ENCODE peak calls at places on chromosome 13, in six cellular contexts. Z is glutamatergic neuron, H is ovary, F is testis, N is cardiac muscle cell, A is heart left ventricle. Q is an unnamed sample.

GRCh38 chr13:40344270-40345148 is 321.9 kb downstream of the FOXO1 start:
- DNase-seq in Z (no peak), H (no peak), F (no peak), N (peak), A (no peak), Q (no peak)

GRCh38 chr13:83995930-83996329 is 113.7 kb upstream of the SLITRK1 start:
- DNase-seq in Z (no peak), H (no peak), F (peak), N (no peak), A (no peak), Q (no peak)

GRCh38 chr13:30666113-30666512 is 48.4 kb downstream of the USPL1 start:
- DNase-seq in Z (no peak), H (no peak), F (no peak), N (no peak), A (no peak), Q (no peak)

GRCh38 chr13:67120872-67121531 is 109.1 kb downstream of the PCDH9 start:
- DNase-seq in Z (no peak), H (no peak), F (no peak), N (no peak), A (no peak), Q (no peak)

GRCh38 chr13:78680611-78681010 is 21.7 kb upstream of the OBI1 start:
- DNase-seq in Z (no peak), H (no peak), F (no peak), N (no peak), A (no peak), Q (no peak)

GRCh38 chr13:30829145-30829544 is 76.9 kb upstream of the MEDAG start:
- DNase-seq in Z (no peak), H (no peak), F (no peak), N (peak), A (no peak), Q (no peak)

GRCh38 chr13:21022694-21023325 is 38.6 kb downstream of the LATS2 start:
- DNase-seq in Z (no peak), H (peak), F (peak), N (no peak), A (no peak), Q (peak)

GRCh38 chr13:96181886-96182285 is 92.0 kb downstream of the HS6ST3 start:
- DNase-seq in Z (no peak), H (no peak), F (no peak), N (no peak), A (no peak), Q (no peak)

GRCh38 chr13:20738616-20739015 is 35.1 kb downstream of the IL17D start:
- DNase-seq in Z (no peak), H (no peak), F (no peak), N (no peak), A (no peak), Q (no peak)

GRCh38 chr13:100836696-100837095 is 162.1 kb upstream of the TMTC4 start:
- DNase-seq in Z (no peak), H (no peak), F (no peak), N (peak), A (no peak), Q (no peak)

GRCh38 chr13:68995972-68996670 is 1111.5 kb upstream of the ATXN8OS start:
- DNase-seq in Z (no peak), H (no peak), F (no peak), N (no peak), A (no peak), Q (no peak)

GRCh38 chr13:76335463-76335862 is 550.7 kb downstream of the KCTD12 start:
- DNase-seq in Z (no peak), H (no peak), F (no peak), N (no peak), A (no peak), Q (no peak)

GRCh38 chr13:88726075-88726474 is 1054.9 kb downstream of the SLITRK5 start:
- DNase-seq in Z (no peak), H (no peak), F (no peak), N (no peak), A (no peak), Q (no peak)

GRCh38 chr13:95301135-95301946 is at the start of gene ABCC4:
- DNase-seq in Z (peak), H (peak), F (peak), N (peak), A (peak), Q (peak)

GRCh38 chr13:78608254-78608704 is 4.9 kb upstream of the POU4F1 start:
- DNase-seq in Z (peak), H (no peak), F (no peak), N (no peak), A (no peak), Q (no peak)

DNA sequence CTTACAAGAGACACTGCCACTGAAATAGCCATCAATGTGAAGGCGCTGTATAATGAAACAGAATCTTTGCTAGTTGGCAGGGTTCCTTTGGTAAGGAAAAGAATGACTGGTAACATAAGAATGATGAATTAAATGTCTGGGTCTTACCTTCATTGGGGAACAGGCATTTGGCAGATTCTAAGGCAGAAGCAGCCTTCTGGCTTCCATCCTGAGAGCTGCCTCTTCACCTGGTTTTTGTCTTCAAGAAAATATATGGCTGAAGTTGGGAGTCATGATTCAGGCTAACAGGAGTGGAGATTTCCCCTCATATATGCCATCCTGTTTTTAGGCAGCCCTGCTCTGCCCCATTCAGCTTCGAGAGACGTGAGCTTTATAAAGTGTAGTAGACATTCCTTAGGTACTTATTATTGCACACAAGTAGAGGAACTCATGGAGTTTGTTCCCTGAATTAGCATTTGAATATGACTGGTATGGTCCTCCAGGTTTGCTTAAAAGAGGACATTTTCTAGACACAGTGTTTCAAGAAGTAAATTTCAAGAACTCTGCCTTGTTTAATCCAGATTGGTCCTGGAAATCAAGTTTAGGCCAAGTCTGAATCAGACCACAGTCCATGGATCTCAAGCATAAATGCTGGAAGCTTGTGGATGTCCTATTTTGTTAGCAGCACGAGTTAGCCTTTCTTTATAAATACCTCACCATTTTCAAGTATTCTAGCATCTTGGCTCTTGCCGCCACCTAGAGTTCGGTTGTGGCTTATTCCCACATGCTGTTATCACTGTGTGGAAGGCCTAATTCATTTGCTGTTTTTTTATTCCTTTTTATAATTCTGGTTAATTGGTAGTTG is 56.2 kb upstream of the AKAP11 start:
- DNase-seq in Z (peak), H (no peak), F (peak), N (peak), A (no peak), Q (peak)
- TF ChIP-seq CTCF in Z (peak), H (no peak), F (no peak), N (peak), A (peak), Q (peak)

GRCh38 chr13:108919036-108919907 is 289.9 kb downstream of the MYO16 start:
- DNase-seq in Z (no peak), H (no peak), F (no peak), N (no peak), A (no peak), Q (no peak)

GRCh38 chr13:108911807-108912206 is 282.4 kb downstream of the MYO16 start:
- DNase-seq in Z (no peak), H (no peak), F (no peak), N (no peak), A (no peak), Q (no peak)

GRCh38 chr13:108915634-108916497 is 286.5 kb downstream of the MYO16 start:
- DNase-seq in Z (no peak), H (peak), F (peak), N (peak), A (peak), Q (peak)

GRCh38 chr13:108917581-108917980 is 288.2 kb downstream of the MYO16 start:
- DNase-seq in Z (no peak), H (no peak), F (no peak), N (peak), A (no peak), Q (no peak)

DNA sequence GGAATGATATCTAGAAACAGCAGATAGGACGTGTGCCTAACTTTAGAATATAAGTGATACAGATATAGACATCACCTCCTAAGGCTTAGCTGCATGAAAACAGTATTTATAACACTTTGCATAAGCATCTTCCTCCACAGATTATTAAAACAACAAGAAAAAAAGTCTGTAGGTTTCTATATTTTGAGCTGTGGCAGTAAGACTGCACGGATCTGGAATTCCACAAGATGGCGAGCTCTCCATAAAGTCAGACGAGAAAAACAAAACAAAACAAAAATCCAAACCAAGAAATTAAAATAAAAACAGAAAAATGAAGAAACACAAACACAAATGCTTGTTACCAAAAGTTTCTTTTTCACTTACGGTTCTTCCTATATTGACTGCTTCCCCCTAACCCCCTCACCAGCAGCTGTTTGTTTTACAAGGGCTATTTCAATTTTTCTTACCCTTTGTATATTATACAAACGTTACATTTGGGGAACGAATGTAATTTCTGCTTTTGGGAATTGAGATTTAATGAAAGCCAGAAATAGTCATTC is 285.8 kb downstream of the MYO16 start:
- DNase-seq in Z (no peak), H (no peak), F (peak), N (peak), A (no peak), Q (no peak)
- TF ChIP-seq CTCF in Z (peak), H (peak), F (peak), N (peak), A (peak), Q (peak)

DNA sequence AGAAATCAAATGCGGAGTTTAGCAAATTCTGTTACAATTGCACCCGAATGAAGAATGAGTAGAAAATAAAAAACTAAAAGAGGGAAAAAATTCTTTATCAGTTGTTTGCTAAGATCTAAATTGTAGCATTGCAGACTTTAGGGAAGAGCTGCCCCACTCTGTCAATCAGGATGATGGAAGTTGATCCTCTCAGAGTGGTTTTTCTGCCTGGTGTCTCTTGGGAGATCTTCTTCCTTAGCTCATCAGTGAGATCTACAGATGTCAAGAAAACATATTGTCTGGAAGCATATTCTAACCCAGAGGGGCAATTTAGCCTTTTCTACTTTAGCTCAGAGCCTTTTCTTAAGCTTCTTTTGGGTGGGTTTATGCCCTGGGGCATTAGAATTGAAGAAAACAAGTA is 223.2 kb upstream of the PCDH17 start:
- DNase-seq in Z (no peak), H (no peak), F (no peak), N (no peak), A (no peak), Q (no peak)
- TF ChIP-seq CTCF in Z (no peak), H (no peak), F (no peak), N (no peak), A (no peak), Q (no peak)

DNA sequence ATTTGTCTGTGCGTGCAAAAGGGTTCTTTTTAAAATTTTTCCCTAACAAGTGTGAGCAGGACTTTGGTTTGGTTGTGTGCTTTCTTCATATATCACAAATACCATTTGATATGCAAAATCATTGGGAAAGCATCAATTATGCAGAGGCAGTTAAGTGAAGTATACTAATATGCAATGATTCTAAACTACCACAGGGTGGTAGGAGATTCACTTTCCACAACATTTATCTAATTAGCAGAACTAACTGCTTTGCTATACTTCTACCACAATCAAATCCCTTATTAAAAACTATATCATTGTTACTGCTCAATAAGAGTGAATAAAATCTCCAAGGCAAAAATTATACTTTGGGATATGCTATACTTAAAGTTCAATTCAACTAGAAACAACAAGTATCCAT is 2738.9 kb upstream of the PCDH20 start:
- DNase-seq in Z (no peak), H (no peak), F (no peak), N (peak), A (no peak), Q (no peak)
- TF ChIP-seq CTCF in Z (peak), H (no peak), F (no peak), N (peak), A (no peak), Q (no peak)

GRCh38 chr13:86447479-86447878 is 648.3 kb upstream of the SLITRK6 start:
- DNase-seq in Z (no peak), H (no peak), F (no peak), N (no peak), A (no peak), Q (no peak)
- TF ChIP-seq CTCF in Z (no peak), H (no peak), F (no peak), N (no peak), A (no peak), Q (no peak)

GRCh38 chr13:110289661-110290060 is 17.3 kb downstream of the COL4A1 start:
- DNase-seq in Z (no peak), H (peak), F (no peak), N (no peak), A (peak), Q (no peak)

GRCh38 chr13:110290153-110290552 is 16.8 kb downstream of the COL4A1 start:
- DNase-seq in Z (no peak), H (peak), F (no peak), N (no peak), A (peak), Q (no peak)

GRCh38 chr13:110290811-110291210 is 16.1 kb downstream of the COL4A1 start:
- DNase-seq in Z (no peak), H (peak), F (no peak), N (no peak), A (peak), Q (no peak)

GRCh38 chr13:110293037-110293436 is 13.9 kb downstream of the COL4A1 start:
- DNase-seq in Z (no peak), H (peak), F (no peak), N (no peak), A (peak), Q (no peak)

GRCh38 chr13:110291286-110291685 is 15.7 kb downstream of the COL4A1 start:
- DNase-seq in Z (no peak), H (peak), F (no peak), N (no peak), A (peak), Q (no peak)
- TF ChIP-seq CTCF in Z (no peak), H (no peak), F (no peak), N (no peak), A (no peak), Q (no peak)

GRCh38 chr13:53382008-53382407 is 353.4 kb downstream of the OLFM4 start:
- DNase-seq in Z (no peak), H (no peak), F (no peak), N (no peak), A (no peak), Q (no peak)
- TF ChIP-seq CTCF in Z (no peak), H (no peak), F (no peak), N (no peak), A (no peak), Q (no peak)

GRCh38 chr13:44648392-44649117 is 72.4 kb upstream of the TSC22D1 start:
- DNase-seq in Z (no peak), H (no peak), F (no peak), N (peak), A (no peak), Q (no peak)
- TF ChIP-seq CTCF in Z (peak), H (no peak), F (no peak), N (peak), A (no peak), Q (peak)

GRCh38 chr13:112635323-112635722 is 47.4 kb upstream of the TUBGCP3 start:
- DNase-seq in Z (no peak), H (no peak), F (no peak), N (no peak), A (no peak), Q (no peak)

GRCh38 chr13:112636401-112636975 is 48.5 kb upstream of the TUBGCP3 start:
- DNase-seq in Z (no peak), H (no peak), F (no peak), N (no peak), A (no peak), Q (no peak)

GRCh38 chr13:112638157-112638750 is 50.3 kb upstream of the TUBGCP3 start:
- DNase-seq in Z (no peak), H (no peak), F (no peak), N (no peak), A (no peak), Q (no peak)

GRCh38 chr13:112638919-112639318 is 50.9 kb upstream of the ATP11A start:
- DNase-seq in Z (no peak), H (no peak), F (no peak), N (no peak), A (no peak), Q (no peak)

GRCh38 chr13:112637017-112637801 is 49.3 kb upstream of the TUBGCP3 start:
- DNase-seq in Z (no peak), H (no peak), F (no peak), N (no peak), A (no peak), Q (no peak)
- TF ChIP-seq CTCF in Z (no peak), H (no peak), F (no peak), N (no peak), A (no peak), Q (peak)

GRCh38 chr13:110705826-110706569 is at the start of gene CARS2:
- DNase-seq in Z (peak), H (peak), F (peak), N (peak), A (peak), Q (peak)
- TF ChIP-seq CTCF in Z (no peak), H (no peak), F (no peak), N (no peak), A (peak), Q (no peak)

Q was measured in nephron progenitor cell.